ENCODE peak calls at places on chromosomes 13 and 19, in five cellular contexts. G, V, X, J and D are unnamed samples.

GRCh38 chr19:43820098-43820860 is 6.8 kb upstream of the ZNF283 start:
- DNase-seq in G (no peak), V (peak; percentile 52), X (peak; percentile 61), J (peak; percentile 56), D (peak; percentile 49)

GRCh38 chr13:78060966-78061365 is 142.3 kb upstream of the EDNRB start:
- DNase-seq in G (no peak), V (no peak), X (no peak), J (no peak), D (no peak)

GRCh38 chr19:46213156-46213555 is 16.4 kb upstream of the IGFL1 start:
- DNase-seq in G (no peak), V (no peak), X (no peak), J (no peak), D (no peak)

GRCh38 chr19:46574533-46574932 is 26.6 kb upstream of the CALM3 start:
- DNase-seq in G (no peak), V (no peak), X (peak; percentile 23), J (peak; percentile 13), D (no peak)

GRCh38 chr13:97879646-97880297 is 73.7 kb upstream of the IPO5 start:
- DNase-seq in G (peak; percentile 56), V (no peak), X (no peak), J (peak; percentile 92), D (no peak)

GRCh38 chr19:19627716-19628498 is at the start of gene LPAR2:
- DNase-seq in G (no peak), V (peak; percentile 66), X (no peak), J (peak; percentile 10), D (peak; percentile 97)

GRCh38 chr19:27776020-27776419 is 1436.9 kb downstream of the UQCRFS1 start:
- DNase-seq in G (no peak), V (no peak), X (peak; percentile 46), J (peak; percentile 15), D (no peak)

GRCh38 chr13:75806101-75806500 is 170.0 kb downstream of the LMO7 start:
- DNase-seq in G (no peak), V (no peak), X (no peak), J (no peak), D (no peak)

GRCh38 chr13:101639711-101640110 is 187.2 kb downstream of the ITGBL1 start:
- DNase-seq in G (no peak), V (no peak), X (no peak), J (no peak), D (no peak)

GRCh38 chr19:17575871-17576757 is 20.7 kb downstream of the COLGALT1 start:
- DNase-seq in G (no peak), V (no peak), X (no peak), J (no peak), D (peak; percentile 17)

GRCh38 chr19:41695745-41696144 is 7.7 kb upstream of the CEACAM7 start:
- DNase-seq in G (no peak), V (no peak), X (no peak), J (no peak), D (no peak)

GRCh38 chr19:41696402-41697197 is 8.5 kb upstream of the CEACAM7 start:
- DNase-seq in G (no peak), V (no peak), X (peak; percentile 33), J (no peak), D (no peak)

GRCh38 chr19:41698746-41699230 is 9.6 kb upstream of the CEACAM5 start:
- DNase-seq in G (no peak), V (no peak), X (no peak), J (no peak), D (no peak)

GRCh38 chr19:41699231-41699967 is 9.0 kb upstream of the CEACAM5 start:
- DNase-seq in G (no peak), V (no peak), X (peak; percentile 21), J (no peak), D (no peak)

GRCh38 chr19:41697198-41697855 is 9.3 kb upstream of the CEACAM7 start:
- DNase-seq in G (no peak), V (no peak), X (no peak), J (no peak), D (no peak)
- TF ChIP-seq CTCF in G (no peak), V (no peak), X (no peak), J (no peak), D (no peak)

GRCh38 chr19:6480843-6481415 is 658 bp downstream of the DENND1C start:
- DNase-seq in G (no peak), V (no peak), X (no peak), J (no peak), D (peak; percentile 43)

GRCh38 chr19:6478815-6479214 is 2.8 kb downstream of the DENND1C start:
- DNase-seq in G (no peak), V (no peak), X (no peak), J (no peak), D (no peak)

GRCh38 chr19:6481541-6482342 is at the start of gene DENND1C:
- DNase-seq in G (no peak), V (no peak), X (peak; percentile 62), J (no peak), D (peak; percentile 84)

GRCh38 chr19:6482343-6482686 is 728 bp upstream of the DENND1C start:
- DNase-seq in G (no peak), V (no peak), X (no peak), J (no peak), D (no peak)

GRCh38 chr19:6479836-6480398 is 1.7 kb downstream of the DENND1C start:
- DNase-seq in G (no peak), V (no peak), X (no peak), J (no peak), D (no peak)
- TF ChIP-seq CTCF in G (no peak), V (no peak), X (no peak), J (no peak), D (no peak)

GRCh38 chr19:50602935-50603334 is 34.7 kb upstream of the LRRC4B start:
- DNase-seq in G (no peak), V (no peak), X (no peak), J (no peak), D (no peak)

GRCh38 chr19:50607388-50607787 is 32.3 kb downstream of the SYT3 start:
- DNase-seq in G (no peak), V (no peak), X (no peak), J (no peak), D (no peak)

GRCh38 chr19:50602496-50602895 is 34.3 kb upstream of the LRRC4B start:
- DNase-seq in G (no peak), V (no peak), X (no peak), J (no peak), D (no peak)

GRCh38 chr19:50607874-50608785 is 31.6 kb downstream of the SYT3 start:
- DNase-seq in G (peak; percentile 45), V (no peak), X (peak; percentile 90), J (peak; percentile 32), D (peak; percentile 87)
- TF ChIP-seq CTCF in G (peak; percentile 65), V (no peak), X (no peak), J (peak; percentile 30), D (no peak)

GRCh38 chr13:108084840-108085239 is 130.5 kb downstream of the LIG4 start:
- DNase-seq in G (no peak), V (no peak), X (no peak), J (no peak), D (no peak)

GRCh38 chr13:108082481-108082880 is 132.9 kb downstream of the LIG4 start:
- DNase-seq in G (peak; percentile 10), V (no peak), X (no peak), J (no peak), D (no peak)

GRCh38 chr13:108083056-108083455 is 132.3 kb downstream of the LIG4 start:
- DNase-seq in G (peak; percentile 69), V (no peak), X (no peak), J (peak; percentile 62), D (no peak)

GRCh38 chr13:108087813-108088212 is 127.5 kb downstream of the LIG4 start:
- DNase-seq in G (no peak), V (no peak), X (no peak), J (no peak), D (no peak)

DNA sequence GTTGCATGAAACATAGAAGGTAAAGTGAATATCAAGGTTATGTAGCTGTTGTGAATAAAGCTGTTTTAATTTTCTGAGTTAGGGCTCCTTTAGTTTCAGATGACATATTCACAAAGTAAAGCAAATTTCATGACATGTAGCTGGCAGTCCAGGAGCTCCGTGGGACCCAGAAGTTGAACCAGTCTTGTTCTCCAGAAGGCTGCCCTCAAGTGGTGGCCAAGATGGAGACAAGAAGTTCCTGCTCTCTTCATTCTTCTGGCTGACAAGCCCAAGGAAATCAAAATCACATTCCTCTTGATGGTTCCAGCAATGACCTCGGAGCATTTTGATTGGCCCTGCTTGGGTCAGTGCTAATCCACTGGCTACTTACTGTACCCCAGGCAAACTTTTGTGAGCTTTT is 128.7 kb downstream of the LIG4 start:
- DNase-seq in G (peak; percentile 9), V (no peak), X (no peak), J (no peak), D (no peak)
- TF ChIP-seq CTCF in G (peak; percentile 36), V (no peak), X (no peak), J (no peak), D (no peak)

DNA sequence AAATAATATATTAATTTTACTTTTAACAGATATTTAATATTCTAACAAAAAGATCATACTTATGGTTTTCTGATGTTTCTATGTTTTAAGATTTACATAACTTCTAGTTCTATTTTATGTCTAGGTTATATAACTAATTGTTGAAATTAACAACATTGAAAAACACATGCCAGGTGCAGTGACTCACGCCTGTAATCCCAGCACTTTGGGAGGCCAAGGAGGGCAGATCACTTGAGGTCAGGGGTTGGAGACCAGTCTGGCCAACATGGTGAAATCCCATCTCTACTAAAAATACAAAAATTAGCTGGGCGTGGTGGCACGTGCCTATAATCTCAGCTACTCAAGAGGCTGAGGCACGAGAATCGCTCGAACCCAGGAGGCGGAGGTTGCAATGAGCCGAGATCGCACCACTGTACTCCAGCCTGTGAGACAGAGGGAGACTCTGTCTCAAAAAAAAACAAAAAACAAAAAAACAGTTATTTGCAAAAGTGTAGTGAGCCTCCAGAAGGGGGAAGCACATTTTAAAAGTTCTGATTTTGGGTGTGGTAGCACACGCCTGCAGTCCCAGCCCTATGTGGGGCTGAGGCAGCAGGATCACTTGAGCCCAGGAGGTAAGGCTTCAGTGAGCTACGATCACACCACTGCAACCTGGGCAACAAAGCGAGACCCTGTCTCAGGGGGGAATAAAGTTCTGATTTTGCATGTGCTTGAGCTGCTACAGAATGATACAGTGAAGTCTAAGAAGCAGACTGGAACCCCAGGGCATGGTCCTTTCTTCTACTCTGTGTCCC is 18.6 kb downstream of the MIPEP start:
- DNase-seq in G (no peak), V (no peak), X (no peak), J (no peak), D (no peak)
- TF ChIP-seq CTCF in G (no peak), V (no peak), X (no peak), J (no peak), D (peak; percentile 2)